ENCODE peak calls at places on chromosomes 6 and 20, in eight cellular contexts. T, I, X, G, F, U, Z and E are unnamed samples.

GRCh38 chr6:31332637-31333602 is 24.1 kb downstream of the HLA-B start:
- DNase-seq in G (no peak), U (no peak), X (no peak), I (no peak), Z (no peak), T (no peak), F (no peak), E (no peak)

GRCh38 chr6:7812623-7813022 is 86.7 kb downstream of the BMP6 start:
- DNase-seq in F (no peak), Z (no peak), T (no peak), U (no peak), G (no peak), X (no peak), I (no peak), E (no peak)

GRCh38 chr6:9401936-9402335 is 966.6 kb upstream of the SLC35B3 start:
- DNase-seq in G (no peak), Z (no peak), I (no peak), U (no peak), T (no peak), F (no peak), X (no peak), E (no peak)

GRCh38 chr6:88972504-88973423 is 9.3 kb upstream of the RNGTT start:
- DNase-seq in I (no peak), X (no peak), U (no peak), G (no peak), T (no peak), Z (no peak), F (no peak), E (no peak)

GRCh38 chr6:150142657-150143501 is at the start of gene PPP1R14C:
- DNase-seq in Z (no peak), T (peak; percentile 83), U (no peak), I (peak; percentile 44), G (no peak), F (peak; percentile 85), X (no peak), E (peak; percentile 43)

GRCh38 chr6:22621028-22621427 is 51.7 kb downstream of the HDGFL1 start:
- DNase-seq in U (no peak), G (no peak), Z (no peak), F (no peak), T (no peak), X (no peak), I (no peak), E (no peak)

GRCh38 chr6:126252154-126252553 is 87.8 kb upstream of the CENPW start:
- DNase-seq in Z (no peak), G (no peak), F (no peak), T (no peak), U (no peak), I (no peak), X (no peak), E (no peak)

GRCh38 chr6:45959534-45960195 is 56.0 kb downstream of the CLIC5 start:
- DNase-seq in F (peak; percentile 85), Z (no peak), G (no peak), U (no peak), X (no peak), T (peak; percentile 53), I (peak; percentile 71), E (no peak)

GRCh38 chr6:36724514-36725385 is 27.1 kb downstream of the RAB44 start:
- DNase-seq in U (peak; percentile 79), I (peak; percentile 86), F (peak; percentile 79), Z (peak; percentile 27), X (peak; percentile 78), G (peak; percentile 70), T (peak; percentile 88), E (peak; percentile 66)

GRCh38 chr6:6332240-6332639 is 11.8 kb upstream of the F13A1 start:
- DNase-seq in F (no peak), U (no peak), G (no peak), I (no peak), Z (no peak), X (no peak), T (no peak), E (no peak)

GRCh38 chr6:134519456-134519855 is 201.5 kb upstream of the SGK1 start:
- DNase-seq in Z (no peak), G (no peak), T (no peak), F (no peak), U (peak; percentile 84), X (no peak), I (no peak), E (no peak)

GRCh38 chr20:22999756-23000155 is 35.4 kb upstream of the SSTR4 start:
- DNase-seq in T (no peak), F (no peak), I (peak; percentile 81), X (no peak), Z (no peak), U (no peak), G (no peak), E (no peak)

GRCh38 chr20:41566896-41567527 is 51.2 kb downstream of the CHD6 start:
- DNase-seq in F (no peak), T (no peak), X (no peak), I (no peak), Z (no peak), G (no peak), U (no peak), E (no peak)

GRCh38 chr6:12099623-12100022 is 87.5 kb downstream of the HIVEP1 start:
- DNase-seq in T (no peak), G (no peak), Z (no peak), I (no peak), X (no peak), F (no peak), U (no peak), E (no peak)

GRCh38 chr6:140773276-140773675 is 1359.4 kb upstream of the GJE1 start:
- DNase-seq in U (no peak), F (no peak), X (no peak), I (peak; percentile 10), G (no peak), Z (no peak), T (no peak), E (no peak)

GRCh38 chr6:46024122-46024769 is 8.6 kb upstream of the CLIC5 start:
- DNase-seq in Z (no peak), U (no peak), I (no peak), G (no peak), T (no peak), X (no peak), F (no peak), E (no peak)

GRCh38 chr6:45625191-45625664 is 247.5 kb upstream of the SUPT3H start:
- DNase-seq in Z (no peak), T (no peak), U (no peak), G (no peak), X (no peak), I (peak; percentile 77), F (no peak), E (no peak)

DNA sequence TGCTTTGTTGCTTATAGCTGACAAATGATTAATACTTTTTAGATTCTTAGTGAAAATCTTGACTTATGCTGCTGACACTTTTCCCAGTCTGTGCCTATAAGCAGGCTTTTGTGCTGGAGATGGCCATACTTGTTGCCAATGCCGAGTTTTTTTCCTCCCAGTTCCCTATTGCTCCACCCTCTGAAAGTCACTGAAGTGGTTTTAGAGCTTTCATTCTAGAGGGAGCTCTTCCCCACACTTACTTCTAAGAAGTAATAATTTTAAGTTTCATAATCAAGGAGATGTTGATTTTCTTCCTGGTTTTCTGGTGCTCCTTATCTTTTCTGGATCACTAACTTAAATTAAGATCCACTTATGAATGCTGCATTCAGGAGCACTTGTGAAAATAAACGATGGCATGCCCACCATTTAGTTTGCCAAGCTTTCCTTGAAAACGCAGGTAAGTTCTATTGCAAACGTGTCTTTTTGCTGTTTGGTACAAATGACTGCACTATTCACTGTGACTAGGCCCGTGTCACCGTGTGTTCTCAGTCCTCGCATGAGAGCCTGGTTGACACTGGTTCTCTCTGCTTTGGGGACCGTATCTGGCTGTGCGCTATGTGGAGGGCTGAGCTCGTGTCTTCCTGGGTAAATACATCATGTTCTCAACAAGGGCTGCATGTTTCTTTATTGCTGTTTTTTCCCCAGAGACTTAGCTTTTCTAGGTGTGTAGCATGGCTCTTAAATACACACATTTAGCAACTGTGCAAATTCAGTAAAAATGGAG is 50.2 kb downstream of the GFRA4 start:
- DNase-seq in I (peak; percentile 13), Z (no peak), F (no peak), G (no peak), T (peak; percentile 79), U (no peak), X (no peak), E (no peak)
- H3K27ac ChIP-seq in I (no peak overlapping the region), Z (no peak overlapping the region), F (no peak overlapping the region), G (no peak overlapping the region), T (peak overlapping the region; percentile 81), U (no peak overlapping the region), X (no peak overlapping the region), E (no peak overlapping the region)

GRCh38 chr6:167305796-167306195 is 14.7 kb downstream of the UNC93A start:
- DNase-seq in X (no peak), G (no peak), I (no peak), F (no peak), Z (no peak), U (no peak), T (no peak), E (no peak)

GRCh38 chr6:167304912-167305311 is 13.8 kb downstream of the UNC93A start:
- DNase-seq in I (no peak), F (no peak), G (no peak), U (no peak), X (no peak), T (no peak), Z (no peak), E (no peak)

GRCh38 chr6:167302074-167302473 is 11.0 kb downstream of the UNC93A start:
- DNase-seq in T (no peak), Z (no peak), X (no peak), G (no peak), I (no peak), F (no peak), U (peak; percentile 24), E (no peak)

GRCh38 chr6:167302796-167303195 is 11.7 kb downstream of the UNC93A start:
- DNase-seq in I (no peak), Z (no peak), U (peak; percentile 27), X (no peak), F (no peak), G (no peak), T (no peak), E (no peak)

GRCh38 chr6:167303660-167304625 is 12.8 kb downstream of the UNC93A start:
- DNase-seq in F (no peak), I (no peak), T (no peak), G (no peak), X (no peak), U (no peak), Z (no peak), E (no peak)
- H3K9me3 ChIP-seq in F (no peaks in the 10 kb centered on the region), I (no peaks in the 10 kb centered on the region), T (no peaks in the 10 kb centered on the region), G (no peaks in the 10 kb centered on the region), X (no peaks in the 10 kb centered on the region), U (no peaks in the 10 kb centered on the region), Z (no peaks in the 10 kb centered on the region), E (no peaks in the 10 kb centered on the region)

GRCh38 chr20:1134355-1134754 is 16.0 kb downstream of the PSMF1 start:
- DNase-seq in I (no peak), T (no peak), G (no peak), X (no peak), Z (no peak), U (no peak), F (no peak), E (no peak)
- H3K36me3 ChIP-seq in I (peaks cover 84% of the 10 kb centered on the region), T (peaks cover 36% of the 10 kb centered on the region), G (peaks cover 50% of the 10 kb centered on the region), X (no peaks in the 10 kb centered on the region), Z (peaks cover 30% of the 10 kb centered on the region), U (peaks cover 92% of the 10 kb centered on the region), F (peaks cover 36% of the 10 kb centered on the region), E (peaks cover 18% of the 10 kb centered on the region)

DNA sequence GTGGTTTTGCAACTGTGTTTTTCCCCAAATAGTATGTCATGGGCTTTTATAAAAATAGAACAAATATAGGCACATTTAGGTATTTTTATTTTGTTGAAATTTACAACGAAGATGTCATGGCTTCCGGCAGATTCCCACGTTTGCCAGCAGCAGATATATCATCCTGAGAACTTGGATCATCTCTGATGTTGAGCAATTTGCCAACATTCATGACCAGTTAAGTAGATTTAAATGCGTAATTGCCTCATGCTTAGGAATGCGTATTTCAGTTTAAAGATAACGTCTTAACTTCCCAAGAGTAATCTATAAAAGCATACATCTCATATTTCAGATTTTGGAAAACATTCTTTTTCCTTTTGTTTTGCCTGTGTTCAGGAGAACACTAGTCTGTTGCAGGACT is 457.8 kb downstream of the QKI start:
- DNase-seq in Z (no peak), G (no peak), F (no peak), T (no peak), I (peak; percentile 23), X (no peak), U (no peak), E (no peak)
- H3K27ac ChIP-seq in Z (no peak overlapping the region), G (no peak overlapping the region), F (no peak overlapping the region), T (no peak overlapping the region), I (no peak overlapping the region), X (no peak overlapping the region), U (no peak overlapping the region), E (no peak overlapping the region)